ENCODE peak calls at places on chromosomes 16 and 17, in five cellular contexts. P is uterus; B is A549; O is NT2/D1; M is CD8-positive, alpha-beta memory T cell. W is an unnamed sample.

GRCh38 chr16:73337371-73337770 is 289.4 kb upstream of the ZFHX3 start:
- DNase-seq in P (no peak), B (no peak), O (no peak), M (no peak), W (no peak)

GRCh38 chr16:21101631-21102420 is 48.8 kb downstream of the DNAH3 start:
- DNase-seq in P (no peak), B (peak; percentile 50), O (no peak), M (no peak), W (no peak)

GRCh38 chr17:6461792-6462524 is 17.7 kb downstream of the PIMREG start:
- DNase-seq in P (no peak), B (no peak), O (peak; percentile 73), M (no peak), W (no peak)

GRCh38 chr16:23092801-23093117 is 56.5 kb downstream of the USP31 start:
- DNase-seq in P (no peak), B (no peak), O (no peak), M (no peak), W (no peak)

GRCh38 chr17:10471853-10472252 is 2.5 kb upstream of the MYH4 start:
- DNase-seq in P (no peak), B (no peak), O (no peak), M (no peak), W (peak; percentile 0)

GRCh38 chr17:9284884-9285283 is 263.6 kb downstream of the NTN1 start:
- DNase-seq in P (peak; percentile 52), B (no peak), O (no peak), M (no peak), W (no peak)

GRCh38 chr16:82773018-82773417 is 146.2 kb downstream of the CDH13 start:
- DNase-seq in P (no peak), B (no peak), O (no peak), M (no peak), W (no peak)

GRCh38 chr17:4739122-4740024 is at the start of the genes CXCL16 and ZMYND15:
- DNase-seq in P (peak; percentile 54), B (peak; percentile 85), O (no peak), M (peak; percentile 76), W (no peak)

GRCh38 chr16:28208824-28209223 is 2.9 kb downstream of the XPO6 start:
- DNase-seq in P (no peak), B (no peak), O (no peak), M (no peak), W (no peak)

GRCh38 chr17:75476274-75476673 is 19.8 kb downstream of the TMEM94 start:
- DNase-seq in P (peak; percentile 53), B (no peak), O (no peak), M (no peak), W (no peak)

GRCh38 chr17:75475851-75476250 is 19.4 kb downstream of the TMEM94 start:
- DNase-seq in P (peak; percentile 49), B (no peak), O (no peak), M (no peak), W (no peak)

GRCh38 chr17:75476752-75477492 is 20.5 kb downstream of the TMEM94 start:
- DNase-seq in P (no peak), B (no peak), O (no peak), M (no peak), W (no peak)

GRCh38 chr17:75478508-75478907 is 22.1 kb downstream of the TMEM94 start:
- DNase-seq in P (no peak), B (no peak), O (no peak), M (no peak), W (no peak)

GRCh38 chr17:75477493-75477862 is 21.0 kb downstream of the TMEM94 start:
- DNase-seq in P (no peak), B (no peak), O (no peak), M (no peak), W (no peak)
- H3K4me3 ChIP-seq in P (no peak overlapping the region), B (no peak overlapping the region), O (no peak overlapping the region), M (no peak overlapping the region), W (no peak overlapping the region)

GRCh38 chr16:67666538-67667433 is at the start of the genes C16orf86 and ENKD1:
- DNase-seq in P (peak; percentile 85), B (peak; percentile 79), O (no peak), M (peak; percentile 78), W (no peak)

GRCh38 chr16:67668495-67669157 is 2.0 kb downstream of the C16orf86 start:
- DNase-seq in P (no peak), B (no peak), O (no peak), M (peak; percentile 17), W (no peak)

GRCh38 chr16:67667817-67668494 is 1.3 kb downstream of the C16orf86 start:
- DNase-seq in P (peak; percentile 84), B (peak; percentile 98), O (no peak), M (peak; percentile 83), W (peak; percentile 68)

GRCh38 chr16:67666032-67666537 is 465 bp downstream of the ENKD1 start:
- DNase-seq in P (peak; percentile 51), B (no peak), O (no peak), M (no peak), W (no peak)

DNA sequence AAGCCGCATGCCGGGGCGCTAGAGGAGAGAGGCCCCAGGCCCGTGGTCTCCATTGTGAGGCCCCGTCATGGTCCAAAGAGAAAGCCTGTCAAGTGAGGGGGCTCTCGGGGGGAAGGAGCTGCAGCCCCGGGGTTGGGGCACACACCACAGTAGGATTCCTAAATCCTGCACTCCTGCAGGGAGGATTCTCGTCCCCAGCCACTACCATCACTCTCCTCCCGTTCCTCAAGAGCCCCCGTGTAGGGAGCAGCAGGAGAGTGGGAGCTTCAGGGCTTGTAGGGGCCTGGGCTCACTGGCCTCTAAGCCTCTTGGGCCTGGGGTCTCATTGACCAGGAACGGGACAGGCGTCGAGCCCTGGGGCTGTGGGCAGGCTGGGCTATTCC is 811 bp downstream of the C16orf86 start:
- DNase-seq in P (no peak), B (no peak), O (no peak), M (no peak), W (no peak)
- H3K4me3 ChIP-seq in P (peak overlapping the region; percentile 86), B (no peak overlapping the region), O (peak overlapping the region; percentile 78), M (peak overlapping the region; percentile 66), W (peak overlapping the region; percentile 67)

DNA sequence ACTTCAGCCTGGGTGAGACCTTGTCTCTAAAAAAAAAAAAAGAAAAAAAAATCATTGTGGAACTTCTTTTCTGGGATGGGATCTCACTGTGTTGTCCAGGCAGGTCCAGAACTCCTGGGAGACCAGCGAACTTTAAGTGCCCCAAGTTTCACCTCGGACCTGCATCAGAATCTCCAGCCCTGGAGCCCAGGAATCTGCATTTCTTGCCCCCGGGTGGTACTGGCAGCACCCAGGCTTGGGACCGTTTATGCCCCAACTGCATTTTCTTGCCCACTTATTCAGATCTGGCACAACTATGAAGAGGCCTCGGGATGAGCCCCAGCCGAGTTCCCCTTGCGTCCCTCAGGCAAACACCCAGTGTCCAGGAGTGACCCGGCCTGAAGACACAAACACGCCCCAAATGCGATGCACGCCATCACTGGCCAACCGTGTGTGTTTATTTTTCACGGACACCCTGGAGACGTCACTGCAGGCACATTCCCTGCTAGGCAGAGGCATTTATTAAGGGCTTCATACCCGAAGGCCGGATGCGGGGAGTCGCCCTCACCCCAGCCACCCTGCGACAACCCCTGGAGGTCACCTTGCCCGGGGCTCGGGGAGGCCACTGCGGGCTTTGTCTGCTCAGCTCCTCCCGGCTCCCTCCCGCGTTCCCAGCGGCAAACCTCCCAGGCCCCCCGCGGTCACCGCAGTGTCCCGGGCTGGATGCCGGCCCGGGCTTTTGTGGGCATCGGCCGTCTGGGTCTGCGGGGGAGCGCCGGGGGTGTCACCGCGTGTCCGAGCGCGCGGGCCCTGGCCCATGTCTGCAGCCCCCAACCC is 684 bp upstream of the SPIRE2 start:
- DNase-seq in P (no peak), B (peak; percentile 40), O (no peak), M (no peak), W (no peak)
- H3K4me3 ChIP-seq in P (peak overlapping the region; percentile 43), B (peak overlapping the region; percentile 71), O (peak overlapping the region; percentile 41), M (no peak overlapping the region), W (peak overlapping the region; percentile 60)

GRCh38 chr17:55870044-55870443 is 119.2 kb downstream of the PCTP start:
- DNase-seq in P (no peak), B (no peak), O (peak; percentile 33), M (no peak), W (no peak)

GRCh38 chr17:55873017-55873758 is 122.3 kb downstream of the PCTP start:
- DNase-seq in P (no peak), B (no peak), O (no peak), M (no peak), W (no peak)

GRCh38 chr17:55872374-55872773 is 121.5 kb downstream of the PCTP start:
- DNase-seq in P (no peak), B (no peak), O (no peak), M (no peak), W (no peak)
- H3K4me3 ChIP-seq in P (no peak overlapping the region), B (no peak overlapping the region), O (no peak overlapping the region), M (no peak overlapping the region), W (no peak overlapping the region)

DNA sequence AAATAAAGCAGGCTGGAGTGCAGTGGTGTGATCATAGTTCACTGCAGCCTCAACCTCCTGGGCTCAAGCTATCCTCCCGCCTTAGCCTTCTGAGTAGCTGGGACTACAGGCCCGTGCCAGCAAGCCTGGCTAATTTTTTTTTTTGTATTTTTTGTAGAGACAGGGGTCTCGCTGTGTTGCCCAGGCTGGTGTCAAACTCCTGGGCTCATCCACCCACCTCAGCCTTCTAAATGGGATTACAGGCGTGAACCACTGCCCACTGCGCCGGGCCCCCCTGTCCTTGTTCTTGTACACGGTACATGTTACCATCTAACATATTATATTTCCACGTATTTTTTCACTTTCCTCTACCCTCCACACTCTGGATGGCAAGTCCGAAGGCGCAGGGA is 3.1 kb upstream of the CDH3 start:
- DNase-seq in P (no peak), B (no peak), O (no peak), M (no peak), W (no peak)
- H3K4me3 ChIP-seq in P (peak overlapping the region; percentile 22), B (no peak overlapping the region), O (peak overlapping the region; percentile 19), M (no peak overlapping the region), W (no peak overlapping the region)

DNA sequence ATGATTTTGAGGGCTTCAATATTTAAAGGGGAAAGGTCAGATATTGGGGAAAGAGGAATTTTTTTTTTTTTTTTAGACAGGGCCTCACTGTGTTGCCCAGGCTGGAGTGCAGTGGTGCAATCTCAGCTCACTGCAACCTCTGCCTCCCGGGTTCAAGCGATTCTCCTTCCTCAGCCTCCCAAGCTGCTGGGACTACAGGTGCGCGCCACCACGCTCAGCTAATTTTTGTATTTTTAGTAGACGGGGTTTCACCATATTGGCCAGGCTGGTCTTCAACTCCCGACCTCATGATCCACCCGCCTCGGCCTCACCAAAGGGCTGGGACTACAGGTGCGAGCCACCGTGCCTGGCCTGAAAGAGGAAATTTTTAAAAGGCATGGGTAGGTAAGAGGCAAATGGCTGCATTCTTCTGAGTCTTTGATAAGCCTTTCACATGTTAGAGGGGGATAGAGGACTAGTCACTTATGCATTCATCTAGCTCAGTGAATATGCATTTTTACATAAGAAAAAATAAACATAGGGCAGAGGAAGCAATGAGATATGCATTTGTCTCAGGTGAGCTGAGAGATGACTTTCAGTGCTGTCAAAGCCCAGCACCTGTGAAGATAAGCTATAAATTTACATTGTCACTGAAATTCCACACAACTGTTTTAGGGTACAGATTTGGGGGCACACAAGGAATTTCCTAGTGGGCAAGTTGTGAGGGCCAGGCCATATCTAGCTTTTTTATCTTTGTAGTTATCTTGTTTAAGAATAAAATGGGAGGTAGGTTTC is 1.1 kb upstream of the FCSK start:
- DNase-seq in P (no peak), B (no peak), O (no peak), M (no peak), W (no peak)
- H3K4me3 ChIP-seq in P (peak overlapping the region; percentile 83), B (peak overlapping the region; percentile 80), O (peak overlapping the region; percentile 88), M (peak overlapping the region; percentile 99), W (peak overlapping the region; percentile 92)

GRCh38 chr16:86566966-86567700 is 504 bp downstream of the FOXC2 start:
- DNase-seq in P (no peak), B (no peak), O (no peak), M (peak; percentile 6), W (no peak)
- H3K4me3 ChIP-seq in P (peak overlapping the region; percentile 8), B (peak overlapping the region; percentile 35), O (peak overlapping the region; percentile 44), M (no peak overlapping the region), W (peak overlapping the region; percentile 87)

W was measured in skeletal muscle cell.